ENCODE peak calls at places on chromosome 22, in nine cellular contexts. U, C, Z, Q, P, V, T, I and K are unnamed samples.

GRCh38 chr22:44151661-44152060 is 29.1 kb upstream of the PARVG start:
- DNase-seq in C (no peak), I (no peak), T (no peak), U (no peak), P (peak), V (peak), Q (no peak), Z (no peak), K (no peak)

GRCh38 chr22:38214248-38215056 is 12.7 kb downstream of the MAFF start:
- DNase-seq in U (peak), Q (peak), C (no peak), I (no peak), P (no peak), V (no peak), Z (peak), T (no peak), K (peak)

GRCh38 chr22:31952094-31952401 is 7.7 kb downstream of the YWHAH start:
- DNase-seq in Q (no peak), U (no peak), T (no peak), I (no peak), C (no peak), P (no peak), Z (no peak), V (no peak), K (no peak)

GRCh38 chr22:29664731-29665130 is 55.1 kb upstream of the CABP7 start:
- DNase-seq in V (no peak), C (no peak), T (no peak), Z (no peak), P (no peak), U (no peak), I (no peak), Q (no peak), K (no peak)

GRCh38 chr22:24525416-24526037 is 29.4 kb downstream of the GUCD1 start:
- DNase-seq in V (peak), Q (peak), C (peak), Z (peak), I (peak), U (peak), T (peak), P (no peak), K (peak)

GRCh38 chr22:46122511-46122971 is 27.8 kb upstream of the PPARA start:
- DNase-seq in I (peak), V (no peak), P (no peak), C (peak), Z (peak), T (no peak), U (peak), Q (peak), K (peak)

GRCh38 chr22:19986410-19987341 is 29.9 kb downstream of the ARVCF start:
- DNase-seq in C (peak), V (peak), Z (peak), U (peak), T (peak), P (no peak), Q (peak), I (peak), K (peak)

GRCh38 chr22:17775781-17776470 is 1.7 kb upstream of the BID start:
- DNase-seq in P (no peak), V (no peak), T (no peak), C (no peak), Q (peak), U (no peak), I (no peak), Z (no peak), K (no peak)

GRCh38 chr22:47213571-47214230 is 451.3 kb downstream of the TBC1D22A start:
- DNase-seq in P (no peak), Q (peak), C (peak), T (no peak), U (no peak), V (no peak), I (peak), Z (peak), K (no peak)

GRCh38 chr22:38193580-38193979 is 8.2 kb upstream of the MAFF start:
- DNase-seq in T (no peak), P (no peak), Z (no peak), Q (no peak), I (no peak), V (no peak), C (no peak), U (peak), K (no peak)

GRCh38 chr22:49959782-49960158 is 802 bp upstream of the PIM3 start:
- DNase-seq in Q (peak), C (no peak), I (no peak), U (no peak), T (no peak), P (no peak), Z (no peak), V (no peak), K (no peak)

GRCh38 chr22:29751139-29751538 is 15.7 kb downstream of the ZMAT5 start:
- DNase-seq in Z (no peak), T (no peak), Q (no peak), U (no peak), V (no peak), I (no peak), P (no peak), C (no peak), K (no peak)

GRCh38 chr22:44158766-44159165 is 22.0 kb upstream of the PARVG start:
- DNase-seq in V (no peak), Z (no peak), U (no peak), T (no peak), P (no peak), Q (peak), I (no peak), C (no peak), K (no peak)

GRCh38 chr22:39718206-39718605 is 147.7 kb downstream of the CACNA1I start:
- DNase-seq in C (no peak), T (no peak), P (no peak), Q (no peak), I (no peak), U (no peak), V (no peak), Z (no peak), K (no peak)

GRCh38 chr22:31995046-31995445 is 48.0 kb upstream of the SLC5A1 start:
- DNase-seq in Z (no peak), T (no peak), Q (no peak), P (no peak), C (no peak), V (no peak), I (no peak), U (no peak), K (no peak)

GRCh38 chr22:26168934-26169311 is 339 bp upstream of the SEZ6L start:
- DNase-seq in C (no peak), V (no peak), Q (no peak), I (no peak), T (peak), P (no peak), Z (no peak), U (no peak), K (peak)

GRCh38 chr22:41274856-41275255 is 11.1 kb downstream of the RANGAP1 start:
- DNase-seq in C (no peak), Q (no peak), P (no peak), T (no peak), I (no peak), U (no peak), Z (no peak), V (no peak), K (no peak)

GRCh38 chr22:35552186-35552842 is 11.7 kb downstream of the RASD2 start:
- DNase-seq in V (no peak), C (no peak), P (no peak), Q (no peak), Z (peak), I (peak), T (no peak), U (no peak), K (peak)

GRCh38 chr22:21044931-21045584 is 688 bp upstream of the LRRC74B start:
- DNase-seq in I (peak), C (no peak), Z (no peak), Q (peak), T (no peak), U (peak), P (no peak), V (peak), K (no peak)

GRCh38 chr22:43974028-43974545 is 18.8 kb downstream of the SAMM50 start:
- DNase-seq in T (no peak), Q (no peak), C (no peak), Z (no peak), U (no peak), P (no peak), I (no peak), V (no peak), K (no peak)

GRCh38 chr22:30665266-30665665 is 2.4 kb downstream of the DUSP18 start:
- DNase-seq in V (no peak), I (no peak), Q (no peak), U (no peak), Z (no peak), P (no peak), C (no peak), T (no peak), K (no peak)

GRCh38 chr22:32634424-32634981 is 159.9 kb downstream of the FBXO7 start:
- DNase-seq in U (no peak), I (no peak), V (no peak), Q (no peak), P (no peak), C (no peak), Z (no peak), T (no peak), K (no peak)